ENCODE peak calls at places on chromosomes 2 and 18, in seven cellular contexts. L is IMR-90, S is neuronal stem cell, V is H9, B is H1, E is mesendoderm, Z is mesenchymal stem cell. Y is an unnamed sample.

GRCh38 chr2:52539026-52539964 is 1228.3 kb upstream of the CHAC2 start:
- DNase-seq in L (peak), S (no peak), V (no peak), B (no peak), E (no peak), Z (no peak), Y (no peak)

GRCh38 chr18:14086459-14087231 is 45.6 kb downstream of the ZNF519 start:
- DNase-seq in L (peak), S (peak), V (peak), B (peak), E (peak), Z (peak), Y (peak)

GRCh38 chr2:147449323-147450080 is 395.3 kb upstream of the ACVR2A start:
- DNase-seq in L (no peak), S (peak), V (peak), B (no peak), E (peak), Z (no peak), Y (no peak)

GRCh38 chr18:8333961-8334360 is 275.3 kb upstream of the RAB12 start:
- DNase-seq in L (no peak), S (no peak), V (no peak), B (no peak), E (no peak), Z (no peak), Y (no peak)

GRCh38 chr2:176140520-176141317 is 10.6 kb upstream of the HOXD4 start:
- DNase-seq in L (peak), S (peak), V (peak), B (peak), E (peak), Z (peak), Y (peak)

GRCh38 chr2:52416340-52416739 is 1351.3 kb upstream of the CHAC2 start:
- DNase-seq in L (peak), S (no peak), V (no peak), B (no peak), E (peak), Z (no peak), Y (no peak)

GRCh38 chr2:174051741-174052638 is 86.8 kb upstream of the SP3 start:
- DNase-seq in L (peak), S (no peak), V (peak), B (no peak), E (peak), Z (peak), Y (peak)

GRCh38 chr18:31857516-31858106 is 85.3 kb downstream of the TRAPPC8 start:
- DNase-seq in L (no peak), S (no peak), V (no peak), B (no peak), E (no peak), Z (no peak), Y (no peak)

GRCh38 chr2:23604731-23605130 is 219.8 kb downstream of the KLHL29 start:
- DNase-seq in L (no peak), S (no peak), V (no peak), B (no peak), E (no peak), Z (no peak), Y (no peak)
- H4K8ac ChIP-seq in L (no peak), S (no peak), V (no peak), B (no peak), E (no peak), Z (no peak), Y (no peak)

DNA sequence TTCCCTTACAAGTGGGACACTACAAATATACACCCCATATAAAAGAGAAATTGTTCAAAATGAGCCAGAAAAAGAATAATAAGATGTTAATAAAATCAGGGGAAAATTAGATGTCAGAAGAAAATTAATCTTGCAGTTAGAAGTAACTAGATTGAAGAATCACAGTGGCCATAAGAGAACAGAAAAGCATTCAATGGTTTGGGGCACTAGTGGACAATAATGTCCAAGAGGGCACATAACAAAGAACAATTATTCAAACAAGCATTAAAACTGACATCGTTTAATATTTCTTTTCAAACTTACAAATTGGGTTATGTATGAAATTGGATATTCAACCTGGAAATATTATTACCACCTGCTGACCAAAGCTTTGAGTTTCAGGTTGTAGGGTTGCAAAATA is 12.9 kb downstream of the TCF4 start:
- DNase-seq in L (no peak), S (no peak), V (no peak), B (no peak), E (no peak), Z (no peak), Y (no peak)
- H4K8ac ChIP-seq in L (no peak), S (no peak), V (no peak), B (no peak), E (no peak), Z (no peak), Y (no peak)

GRCh38 chr2:83695037-83695436 is 764.0 kb downstream of the SUCLG1 start:
- DNase-seq in L (no peak), S (no peak), V (peak), B (no peak), E (no peak), Z (no peak), Y (no peak)

GRCh38 chr2:83696838-83697237 is 762.2 kb downstream of the SUCLG1 start:
- DNase-seq in L (no peak), S (no peak), V (no peak), B (no peak), E (no peak), Z (no peak), Y (no peak)

GRCh38 chr2:83695530-83695929 is 763.5 kb downstream of the SUCLG1 start:
- DNase-seq in L (no peak), S (no peak), V (no peak), B (no peak), E (no peak), Z (no peak), Y (no peak)
- H4K8ac ChIP-seq in L (no peak), S (no peak), V (no peak), B (no peak), E (no peak), Z (no peak), Y (no peak)

DNA sequence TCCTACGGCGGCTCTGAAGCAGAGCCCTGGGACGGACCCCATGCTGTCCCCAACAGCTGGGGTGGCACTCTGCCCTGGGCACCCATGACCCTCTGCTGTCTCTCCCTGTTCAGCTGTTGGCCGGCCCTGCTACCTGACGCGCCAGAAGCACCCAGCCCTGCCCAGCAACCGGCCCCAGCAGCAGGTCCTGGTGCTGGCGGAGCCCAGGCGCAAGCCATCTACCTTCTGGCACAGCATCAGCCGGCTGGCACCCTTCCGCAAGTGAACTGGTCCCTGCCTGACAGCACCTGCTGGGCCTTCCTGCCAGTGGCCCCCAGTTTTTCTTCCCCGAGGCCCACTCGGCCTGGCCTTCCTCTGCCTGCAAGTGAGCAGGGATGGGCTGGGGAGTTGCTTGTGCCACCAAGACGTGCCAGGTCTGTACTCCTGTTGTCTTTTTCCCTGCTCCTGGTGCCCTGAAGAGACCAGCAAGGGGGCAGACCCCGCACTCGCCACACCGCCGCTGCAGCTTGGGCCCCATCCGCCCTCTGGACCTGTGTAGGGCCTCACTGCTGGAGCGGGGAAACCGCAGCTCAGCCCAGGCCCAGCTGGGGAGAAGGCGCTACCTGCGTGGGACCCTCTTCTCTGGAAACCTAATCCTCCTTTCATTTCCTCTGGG is 47.2 kb downstream of the FAM168B start:
- DNase-seq in L (no peak), S (no peak), V (no peak), B (no peak), E (no peak), Z (no peak), Y (no peak)
- H4K8ac ChIP-seq in L (no peak), S (no peak), V (no peak), B (peak), E (no peak), Z (no peak), Y (no peak)

GRCh38 chr2:137946227-137946626 is 18.0 kb upstream of the HNMT start:
- DNase-seq in L (no peak), S (no peak), V (no peak), B (no peak), E (no peak), Z (no peak), Y (no peak)
- H4K8ac ChIP-seq in L (no peak), S (no peak), V (no peak), B (no peak), E (no peak), Z (no peak), Y (no peak)

GRCh38 chr2:170671079-170671478 is 44.1 kb upstream of the SP5 start:
- DNase-seq in L (no peak), S (no peak), V (no peak), B (no peak), E (no peak), Z (no peak), Y (no peak)
- H4K8ac ChIP-seq in L (no peak), S (no peak), V (no peak), B (no peak), E (no peak), Z (no peak), Y (no peak)

DNA sequence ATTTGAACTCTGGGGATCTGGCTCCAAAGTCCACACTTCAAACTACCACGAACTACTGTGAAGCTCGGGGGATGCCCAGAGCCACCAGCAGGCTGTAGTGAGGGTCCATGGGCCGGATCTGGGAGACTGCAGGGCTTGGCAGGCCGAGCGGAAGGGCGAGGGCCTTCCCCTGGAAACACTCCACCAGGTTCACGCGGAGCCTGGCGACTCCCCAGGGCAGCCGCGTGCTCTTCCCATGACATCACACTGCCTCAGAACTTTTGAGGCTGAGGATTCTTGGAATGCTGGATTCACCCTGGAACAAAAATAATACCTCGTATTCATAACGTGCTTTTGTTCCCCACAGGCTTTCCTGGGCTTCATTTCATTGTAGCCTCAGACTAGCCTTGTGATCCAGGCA is 201.0 kb downstream of the SMAD7 start:
- DNase-seq in L (peak), S (no peak), V (no peak), B (no peak), E (no peak), Z (no peak), Y (peak)
- H4K8ac ChIP-seq in L (no peak), S (no peak), V (no peak), B (no peak), E (no peak), Z (no peak), Y (no peak)

GRCh38 chr2:24105816-24106215 is 17.3 kb downstream of the PFN4 start:
- DNase-seq in L (no peak), S (no peak), V (no peak), B (no peak), E (no peak), Z (no peak), Y (no peak)

GRCh38 chr2:24102677-24103076 is 18.0 kb upstream of the TP53I3 start:
- DNase-seq in L (no peak), S (no peak), V (no peak), B (no peak), E (no peak), Z (no peak), Y (no peak)

GRCh38 chr2:24106786-24107185 is 16.3 kb downstream of the PFN4 start:
- DNase-seq in L (no peak), S (no peak), V (no peak), B (no peak), E (no peak), Z (no peak), Y (no peak)

GRCh38 chr2:24104110-24104650 is 19.0 kb downstream of the PFN4 start:
- DNase-seq in L (no peak), S (no peak), V (no peak), B (no peak), E (no peak), Z (no peak), Y (no peak)

GRCh38 chr2:24104906-24105305 is 18.2 kb downstream of the PFN4 start:
- DNase-seq in L (no peak), S (no peak), V (no peak), B (no peak), E (no peak), Z (no peak), Y (no peak)
- H4K8ac ChIP-seq in L (no peak), S (no peak), V (peak), B (no peak), E (no peak), Z (no peak), Y (no peak)

GRCh38 chr2:195732569-195732968 is 75.5 kb downstream of the SLC39A10 start:
- DNase-seq in L (peak), S (no peak), V (no peak), B (no peak), E (no peak), Z (peak), Y (no peak)

GRCh38 chr2:195734395-195734794 is 77.4 kb downstream of the SLC39A10 start:
- DNase-seq in L (no peak), S (no peak), V (no peak), B (no peak), E (no peak), Z (no peak), Y (no peak)

GRCh38 chr2:195741191-195741590 is 84.2 kb downstream of the SLC39A10 start:
- DNase-seq in L (no peak), S (no peak), V (no peak), B (no peak), E (no peak), Z (no peak), Y (no peak)

GRCh38 chr2:195737531-195738162 is 80.6 kb downstream of the SLC39A10 start:
- DNase-seq in L (peak), S (no peak), V (no peak), B (no peak), E (no peak), Z (no peak), Y (no peak)
- H4K8ac ChIP-seq in L (no peak), S (no peak), V (no peak), B (no peak), E (no peak), Z (no peak), Y (no peak)

GRCh38 chr18:77131100-77131651 is 1.4 kb downstream of the MBP start:
- DNase-seq in L (no peak), S (no peak), V (no peak), B (no peak), E (no peak), Z (no peak), Y (peak)

GRCh38 chr18:77131652-77132368 is 773 bp downstream of the MBP start:
- DNase-seq in L (no peak), S (no peak), V (no peak), B (no peak), E (no peak), Z (peak), Y (peak)

GRCh38 chr18:77132369-77133050 is at the start of gene MBP:
- DNase-seq in L (no peak), S (no peak), V (peak), B (peak), E (peak), Z (no peak), Y (peak)

GRCh38 chr18:77129150-77129551 is 3.4 kb downstream of the MBP start:
- DNase-seq in L (peak), S (no peak), V (no peak), B (no peak), E (no peak), Z (peak), Y (no peak)

GRCh38 chr18:77130229-77131099 is 2.1 kb downstream of the MBP start:
- DNase-seq in L (no peak), S (no peak), V (no peak), B (no peak), E (no peak), Z (no peak), Y (no peak)
- H4K8ac ChIP-seq in L (peak), S (no peak), V (no peak), B (no peak), E (no peak), Z (no peak), Y (no peak)